ENCODE peak calls at places on chromosomes 2 and 18, in nine cellular contexts. C is putamen, U is Ammon's horn, K is cerebellum, O is Caco-2, Y is myocyte, G is Daoy, F is T-helper 17 cell, R is colonic mucosa. E is an unnamed sample.

GRCh38 chr18:59743561-59743960 is 46.3 kb upstream of the CCBE1 start:
- DNase-seq in U (no peak), K (no peak), O (no peak), G (no peak), R (no peak), F (no peak), Y (no peak), C (no peak), E (no peak)

GRCh38 chr18:63439334-63439733 is 17.1 kb upstream of the VPS4B start:
- DNase-seq in C (peak), F (peak), G (peak), R (peak), Y (peak), O (no peak), K (peak), U (peak), E (peak)

GRCh38 chr2:194514281-194514680 is 1142.7 kb upstream of the SLC39A10 start:
- DNase-seq in C (no peak), O (no peak), R (no peak), U (no peak), K (no peak), G (no peak), Y (no peak), F (no peak), E (no peak)

GRCh38 chr2:135796606-135797005 is 40.4 kb downstream of the LCT start:
- DNase-seq in R (no peak), U (no peak), C (no peak), Y (no peak), K (no peak), G (no peak), O (no peak), F (no peak), E (no peak)

GRCh38 chr2:133240505-133241230 is 327.6 kb downstream of the NCKAP5 start:
- DNase-seq in K (peak), R (no peak), Y (no peak), C (no peak), G (peak), O (no peak), F (no peak), U (peak), E (no peak)

GRCh38 chr2:96330407-96330806 is 5.2 kb upstream of the NCAPH start:
- DNase-seq in K (no peak), O (no peak), U (no peak), C (no peak), F (no peak), R (no peak), G (peak), Y (peak), E (no peak)

GRCh38 chr2:95728878-95729511 is 137.2 kb downstream of the TRIM43 start:
- DNase-seq in G (peak), Y (peak), R (peak), O (peak), K (peak), F (no peak), C (peak), U (peak), E (peak)

GRCh38 chr2:164850235-164850634 is 8.6 kb upstream of the COBLL1 start:
- DNase-seq in U (no peak), F (no peak), K (no peak), R (no peak), O (no peak), Y (no peak), C (no peak), G (no peak), E (no peak)

GRCh38 chr2:109162999-109163398 is 34.0 kb downstream of the SH3RF3 start:
- DNase-seq in Y (peak), C (no peak), R (no peak), K (no peak), G (peak), F (no peak), U (no peak), O (no peak), E (no peak)

GRCh38 chr2:85607268-85608215 is 4.3 kb downstream of the C2orf68 start:
- DNase-seq in U (no peak), Y (no peak), O (no peak), K (no peak), R (no peak), F (no peak), C (no peak), G (no peak), E (no peak)

GRCh38 chr18:58381676-58382411 is 247.0 kb downstream of the ALPK2 start:
- DNase-seq in C (no peak), G (no peak), K (no peak), R (no peak), Y (no peak), U (no peak), F (no peak), O (no peak), E (no peak)

GRCh38 chr2:98454073-98454472 is 9.4 kb downstream of the INPP4A start:
- DNase-seq in Y (no peak), K (no peak), G (no peak), O (no peak), R (no peak), C (no peak), U (no peak), F (no peak), E (no peak)